ENCODE peak calls at places on chromosomes 2 and 18, in six cellular contexts. B, P, C, Q, T and X are unnamed samples.

GRCh38 chr2:30514134-30514860 is 67.3 kb downstream of the LCLAT1 start:
- DNase-seq in B (peak; percentile 62), P (peak; percentile 62), C (peak; percentile 15), Q (no peak), T (no peak), X (no peak)

GRCh38 chr18:39946623-39947061 is 2008.4 kb upstream of the PIK3C3 start:
- DNase-seq in B (no peak), P (no peak), C (no peak), Q (no peak), T (no peak), X (no peak)

GRCh38 chr2:47984041-47984440 is 77.7 kb upstream of the FBXO11 start:
- DNase-seq in B (no peak), P (peak; percentile 16), C (no peak), Q (no peak), T (no peak), X (no peak)

GRCh38 chr18:23270999-23271680 is 135.9 kb downstream of the CABLES1 start:
- DNase-seq in B (no peak), P (no peak), C (no peak), Q (no peak), T (no peak), X (no peak)

GRCh38 chr2:192555740-192556139 is 361.0 kb upstream of the TMEFF2 start:
- DNase-seq in B (no peak), P (no peak), C (no peak), Q (no peak), T (no peak), X (no peak)

GRCh38 chr18:62948788-62949187 is 233.4 kb downstream of the PHLPP1 start:
- DNase-seq in B (no peak), P (no peak), C (no peak), Q (no peak), T (no peak), X (no peak)

GRCh38 chr2:162821176-162821575 is 17.4 kb downstream of the KCNH7 start:
- DNase-seq in B (no peak), P (no peak), C (no peak), Q (no peak), T (no peak), X (no peak)

GRCh38 chr2:143258126-143258892 is 129.1 kb downstream of the ARHGAP15 start:
- DNase-seq in B (no peak), P (peak; percentile 35), C (no peak), Q (no peak), T (no peak), X (no peak)

GRCh38 chr2:46632349-46632748 is 153.0 kb downstream of the TMEM247 start:
- DNase-seq in B (peak; percentile 56), P (peak; percentile 23), C (peak; percentile 50), Q (no peak), T (no peak), X (no peak)

GRCh38 chr2:79511320-79511951 is 1.4 kb upstream of the CTNNA2 start:
- DNase-seq in B (no peak), P (peak; percentile 61), C (peak; percentile 61), Q (no peak), T (no peak), X (no peak)

GRCh38 chr2:233817305-233817980 is 36.9 kb downstream of the HJURP start:
- DNase-seq in B (no peak), P (no peak), C (no peak), Q (no peak), T (no peak), X (no peak)
- TF ChIP-seq TAF1 in B (no peak), P (no peak), C (no peak), Q (no peak), T (no peak), X (no peak)

GRCh38 chr18:27428716-27429475 is 243.8 kb upstream of the CHST9 start:
- DNase-seq in B (no peak), P (no peak), C (no peak), Q (no peak), T (no peak), X (no peak)
- TF ChIP-seq TAF1 in B (no peak), P (no peak), C (no peak), Q (no peak), T (no peak), X (no peak)

DNA sequence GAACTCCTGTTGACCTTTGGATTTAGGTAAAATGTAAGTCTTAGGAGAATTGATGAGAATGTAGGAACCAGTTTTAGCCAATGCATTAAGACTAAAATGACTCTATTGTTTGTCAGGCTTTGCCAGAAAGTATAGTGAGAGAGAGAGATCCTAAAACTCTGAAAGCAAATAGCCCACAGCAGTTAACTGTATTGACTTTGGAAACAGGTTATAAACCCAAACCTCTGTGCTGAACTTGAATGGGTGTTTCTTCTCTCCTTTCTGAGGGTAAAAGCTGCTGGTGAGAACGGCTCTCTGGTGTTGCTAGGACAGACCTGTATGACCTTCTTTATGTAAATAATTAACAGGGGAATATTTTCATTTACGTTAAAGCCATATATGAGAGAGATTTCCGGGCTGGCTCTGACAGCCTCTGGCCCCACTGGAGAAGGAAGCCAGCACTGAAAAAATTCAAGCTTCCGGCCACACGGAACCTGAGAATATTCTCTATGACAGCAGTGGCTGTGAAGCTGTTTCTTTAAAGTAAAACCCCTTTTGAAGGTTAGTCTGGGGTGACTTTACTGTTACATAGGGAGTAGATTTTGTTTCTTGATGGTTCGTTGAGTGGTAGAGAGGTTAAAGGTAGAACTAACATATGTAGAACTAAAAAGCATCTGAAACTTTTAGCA is 123.7 kb downstream of the SPTBN1 start:
- DNase-seq in B (no peak), P (no peak), C (peak; percentile 97), Q (peak; percentile 89), T (no peak), X (no peak)
- TF ChIP-seq TAF1 in B (no peak), P (no peak), C (no peak), Q (peak; percentile 20), T (no peak), X (peak; percentile 6)

DNA sequence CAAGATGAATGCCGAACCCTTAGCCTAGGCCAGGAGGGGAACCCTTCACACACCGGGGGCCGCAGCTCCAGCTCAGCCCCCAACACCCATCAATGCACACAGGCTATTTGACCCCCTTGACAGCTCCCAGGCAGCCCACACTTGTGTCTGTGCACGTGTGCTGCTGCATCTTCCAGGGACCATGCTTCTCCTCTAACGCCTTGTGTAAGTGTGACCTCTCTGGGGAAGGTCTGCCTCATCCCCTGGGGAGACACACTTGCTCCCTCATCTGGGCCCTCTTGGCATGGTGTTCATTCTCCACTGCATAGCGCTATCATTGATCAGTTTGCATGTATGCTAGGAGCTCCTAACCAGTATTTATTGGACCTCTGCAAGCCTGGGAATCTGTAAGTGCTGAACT is 120.0 kb upstream of the FHL2 start:
- DNase-seq in B (no peak), P (peak; percentile 48), C (peak; percentile 19), Q (no peak), T (no peak), X (no peak)
- TF ChIP-seq TAF1 in B (no peak), P (no peak), C (no peak), Q (no peak), T (no peak), X (no peak)

DNA sequence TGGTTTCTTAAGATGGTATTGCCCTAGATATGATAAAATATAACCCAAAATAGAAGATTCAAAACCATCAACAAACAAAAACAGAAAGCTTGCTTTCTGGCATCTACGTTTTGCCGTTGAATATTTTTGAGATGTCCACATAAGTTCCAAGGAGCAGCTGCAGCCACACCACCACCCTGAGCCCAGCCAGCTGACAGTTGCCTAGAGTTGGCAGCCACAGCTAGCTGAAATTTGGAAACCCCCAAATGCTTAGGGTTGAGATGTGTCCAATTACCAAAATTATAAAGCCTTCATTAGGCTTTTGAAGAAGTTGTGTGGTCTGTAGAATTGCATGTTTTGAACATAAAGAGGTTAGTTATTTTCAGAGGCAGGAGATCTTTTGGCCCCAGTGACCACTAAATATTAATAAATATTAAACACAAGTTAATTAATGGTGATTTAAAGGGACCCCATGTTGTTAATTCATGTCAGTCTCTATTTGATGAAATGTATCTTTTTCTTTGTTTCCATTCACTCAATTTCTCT is 118.1 kb upstream of the DTNA start:
- DNase-seq in B (no peak), P (no peak), C (no peak), Q (no peak), T (no peak), X (no peak)
- TF ChIP-seq TAF1 in B (no peak), P (no peak), C (no peak), Q (no peak), T (no peak), X (no peak)

DNA sequence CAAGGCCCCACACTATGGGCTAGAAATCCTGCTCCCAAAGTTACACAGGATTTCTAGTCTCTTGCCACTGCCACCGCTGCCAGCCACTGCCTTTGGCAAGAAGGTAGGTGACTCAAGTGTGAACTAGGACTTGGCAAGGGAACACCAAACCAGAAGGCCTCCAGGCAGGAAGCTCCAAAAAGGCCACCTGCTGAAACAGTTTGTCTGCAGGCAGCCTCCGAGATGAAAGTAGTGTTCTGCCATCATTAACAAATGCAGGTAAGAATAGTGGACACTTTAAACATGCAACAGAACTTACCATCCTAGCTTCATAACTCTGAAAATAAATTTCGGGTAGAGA is 3.9 kb downstream of the ANKRD44 start:
- DNase-seq in B (no peak), P (no peak), C (no peak), Q (no peak), T (no peak), X (no peak)
- TF ChIP-seq TAF1 in B (no peak), P (no peak), C (no peak), Q (no peak), T (no peak), X (no peak)

GRCh38 chr2:185628985-185629384 is 109.6 kb upstream of the FSIP2 start:
- DNase-seq in B (no peak), P (peak; percentile 5), C (peak; percentile 43), Q (no peak), T (no peak), X (no peak)
- TF ChIP-seq TAF1 in B (no peak), P (no peak), C (no peak), Q (no peak), T (no peak), X (no peak)

GRCh38 chr2:164523726-164524125 is 97.6 kb downstream of the GRB14 start:
- DNase-seq in B (no peak), P (no peak), C (no peak), Q (no peak), T (no peak), X (no peak)

GRCh38 chr2:164522561-164522981 is 98.7 kb downstream of the GRB14 start:
- DNase-seq in B (no peak), P (no peak), C (no peak), Q (no peak), T (no peak), X (no peak)

GRCh38 chr2:164523026-164523425 is 98.3 kb downstream of the GRB14 start:
- DNase-seq in B (no peak), P (no peak), C (no peak), Q (no peak), T (no peak), X (no peak)
- TF ChIP-seq TAF1 in B (no peak), P (no peak), C (no peak), Q (no peak), T (no peak), X (no peak)

GRCh38 chr18:13246121-13246520 is 27.6 kb downstream of the LDLRAD4 start:
- DNase-seq in B (no peak), P (no peak), C (no peak), Q (no peak), T (no peak), X (no peak)
- TF ChIP-seq TAF1 in B (no peak), P (no peak), C (no peak), Q (no peak), T (no peak), X (no peak)